ENCODE peak calls at places on chromosomes 3 and 15, in ten cellular contexts. S is body of pancreas, H is uterus, D is heart right ventricle, T is cardiac muscle cell, L is tibial artery, M is DND-41, U is pancreas, F is aorta, Y is OCI-LY7. X is an unnamed sample. For H3K4me1, the result is how much of the 10 kb centered on the place peaks cover.

GRCh38 chr3:51389423-51390183 is 1.5 kb upstream of the RBM15B start:
- DNase-seq in H (no peak), L (peak), U (peak), T (peak), D (peak), S (peak), F (peak), Y (peak), M (peak), X (peak)

GRCh38 chr3:87122766-87123165 is 104.3 kb upstream of the CHMP2B start:
- DNase-seq in D (no peak), T (no peak), F (no peak), S (no peak), Y (no peak), H (no peak), L (no peak), U (no peak), M (no peak), X (no peak)

GRCh38 chr15:31325432-31325975 is 1.1 kb upstream of the KLF13 start:
- DNase-seq in F (peak), Y (peak), H (peak), L (peak), T (peak), D (peak), U (peak), M (peak), S (peak), X (peak)

GRCh38 chr15:89775815-89776214 is 317 bp upstream of the MESP2 start:
- DNase-seq in H (no peak), F (no peak), T (no peak), D (no peak), M (no peak), U (peak), S (no peak), Y (no peak), L (no peak), X (no peak)

GRCh38 chr3:156471431-156471830 is 83.5 kb downstream of the SSR3 start:
- DNase-seq in D (no peak), Y (no peak), T (peak), H (no peak), S (no peak), U (no peak), L (no peak), F (no peak), M (no peak), X (no peak)

GRCh38 chr3:46293991-46294833 is 52.0 kb downstream of the CCR3 start:
- DNase-seq in T (no peak), S (no peak), U (no peak), Y (no peak), L (no peak), D (no peak), M (no peak), H (no peak), F (no peak), X (no peak)

GRCh38 chr3:58627580-58627894 is 39.0 kb downstream of the FAM3D start:
- DNase-seq in M (no peak), D (peak), F (no peak), Y (no peak), S (peak), T (peak), L (no peak), H (no peak), U (peak), X (peak)

GRCh38 chr3:151452346-151452745 is 8.5 kb downstream of the IGSF10 start:
- DNase-seq in S (no peak), U (no peak), Y (no peak), M (no peak), D (no peak), L (no peak), T (no peak), F (no peak), H (no peak), X (no peak)

GRCh38 chr3:31248619-31248992 is 284.1 kb upstream of the STT3B start:
- DNase-seq in M (no peak), Y (no peak), F (no peak), S (no peak), U (no peak), L (no peak), T (no peak), H (no peak), D (no peak), X (no peak)

GRCh38 chr3:51622868-51623267 is 48.2 kb upstream of the TEX264 start:
- DNase-seq in H (no peak), Y (no peak), T (no peak), D (no peak), M (no peak), F (no peak), U (no peak), L (no peak), S (peak), X (peak)

GRCh38 chr3:195893121-195893449 is 15.3 kb downstream of the TNK2 start:
- DNase-seq in F (peak), D (peak), Y (no peak), M (no peak), H (peak), T (no peak), L (peak), S (peak), U (peak), X (no peak)

GRCh38 chr3:47163023-47163989 is 607 bp downstream of the SETD2 start:
- DNase-seq in S (peak), M (peak), L (peak), F (peak), D (peak), Y (peak), H (peak), T (peak), U (peak), X (peak)

GRCh38 chr15:64521726-64522164 is 61.4 kb downstream of the ZNF609 start:
- DNase-seq in Y (no peak), M (no peak), H (no peak), S (peak), L (peak), T (peak), D (peak), F (no peak), U (peak), X (peak)

GRCh38 chr3:17431004-17431403 is 311.4 kb downstream of the TBC1D5 start:
- DNase-seq in M (no peak), T (peak), Y (peak), U (no peak), L (no peak), H (no peak), D (no peak), F (no peak), S (no peak), X (no peak)

GRCh38 chr15:52136471-52136993 is 24.0 kb upstream of the BCL2L10 start:
- DNase-seq in M (no peak), F (no peak), T (no peak), H (no peak), S (no peak), D (no peak), L (no peak), Y (no peak), U (no peak), X (no peak)

GRCh38 chr3:16372362-16373269 is 107.6 kb downstream of the OXNAD1 start:
- DNase-seq in H (peak), U (no peak), F (no peak), D (peak), L (no peak), Y (peak), T (no peak), S (no peak), M (no peak), X (no peak)

GRCh38 chr3:103181175-103181574 is 746.4 kb downstream of the ZPLD1 start:
- DNase-seq in H (no peak), M (no peak), F (no peak), L (no peak), Y (no peak), D (no peak), U (no peak), T (no peak), S (no peak), X (no peak)

GRCh38 chr15:39908186-39908585 is 11.9 kb downstream of the GPR176 start:
- DNase-seq in H (no peak), T (no peak), D (no peak), M (no peak), S (no peak), L (no peak), Y (no peak), U (no peak), F (no peak), X (no peak)

GRCh38 chr15:81085213-81085612 is 48.9 kb upstream of the CFAP161 start:
- DNase-seq in H (no peak), T (no peak), S (no peak), U (no peak), F (no peak), D (no peak), Y (no peak), L (no peak), M (no peak), X (no peak)

GRCh38 chr3:190718097-190718496 is 144.4 kb downstream of the GMNC start:
- DNase-seq in F (no peak), U (no peak), D (no peak), S (no peak), H (no peak), M (no peak), L (no peak), Y (no peak), T (no peak), X (peak)

GRCh38 chr3:190718691-190719090 is 143.8 kb downstream of the GMNC start:
- DNase-seq in Y (no peak), H (no peak), F (no peak), U (no peak), L (no peak), S (no peak), T (no peak), D (no peak), M (no peak), X (no peak)

GRCh38 chr3:190722181-190722905 is 140.2 kb downstream of the GMNC start:
- DNase-seq in Y (no peak), U (no peak), M (no peak), T (no peak), D (no peak), L (no peak), S (no peak), H (no peak), F (no peak), X (no peak)

GRCh38 chr3:190716961-190717360 is 145.5 kb downstream of the GMNC start:
- DNase-seq in L (no peak), U (no peak), H (no peak), F (no peak), S (no peak), D (no peak), Y (no peak), T (no peak), M (no peak), X (no peak)

DNA sequence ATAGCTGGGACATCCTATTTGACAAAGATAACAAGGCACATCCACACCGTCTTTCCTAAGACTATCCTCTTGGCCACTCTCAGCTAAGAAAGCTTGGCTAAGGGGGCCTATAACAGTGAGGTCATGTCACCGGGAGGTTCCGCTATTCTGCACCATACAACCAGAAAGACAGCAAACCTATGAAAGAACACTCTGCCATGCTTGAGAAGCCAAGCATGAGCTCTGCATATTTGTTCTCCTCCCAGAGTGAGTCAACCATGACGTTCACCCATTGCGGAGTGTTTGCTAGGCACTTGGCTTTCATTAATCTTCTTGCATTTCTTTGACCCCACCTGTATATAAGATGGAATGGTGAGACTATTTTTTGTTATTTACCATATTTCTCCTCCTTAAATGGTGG is 141.2 kb downstream of the GMNC start:
- DNase-seq in S (no peak), D (no peak), U (no peak), T (no peak), Y (peak), L (no peak), F (no peak), M (no peak), H (no peak), X (no peak)
- H3K27ac ChIP-seq in S (no peak), D (no peak), U (no peak), T (no peak), Y (peak), L (no peak), F (no peak), M (no peak), H (no peak), X (no peak)

DNA sequence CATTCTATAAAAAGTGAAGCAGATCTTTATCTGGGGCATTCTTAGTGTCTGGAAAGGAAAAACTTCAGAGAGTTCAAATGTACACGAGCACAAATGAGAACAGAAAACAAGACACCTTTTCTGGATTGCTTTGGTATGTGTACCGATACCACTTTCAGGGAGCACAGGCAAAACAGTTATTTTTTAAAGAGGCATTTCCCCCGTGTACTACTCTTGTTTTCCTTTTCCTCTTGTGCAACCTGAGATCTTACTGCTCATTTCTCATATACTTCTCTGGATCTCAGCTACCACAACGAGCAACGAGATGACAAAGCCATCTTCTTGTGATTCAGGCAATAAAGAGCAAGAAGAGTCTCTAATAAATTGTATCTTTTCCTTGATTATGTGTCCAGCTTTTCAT is 463.6 kb downstream of the SHQ1 start:
- DNase-seq in D (no peak), L (no peak), U (no peak), F (no peak), Y (no peak), S (no peak), H (no peak), M (no peak), T (no peak), X (no peak)
- H3K4me1 ChIP-seq in D (under half), L (under half), U (under half), F (under half), Y (under half), S (under half), H (under half), M (under half), T (under half), X (under half)

GRCh38 chr3:12750223-12750622 is 8.8 kb downstream of the TMEM40 start:
- DNase-seq in S (peak), U (peak), Y (peak), F (peak), L (no peak), M (no peak), D (peak), H (peak), T (peak), X (no peak)

GRCh38 chr3:12752803-12753202 is 6.3 kb downstream of the TMEM40 start:
- DNase-seq in S (no peak), D (no peak), L (no peak), M (no peak), H (no peak), T (no peak), Y (peak), F (peak), U (no peak), X (no peak)

GRCh38 chr3:12751548-12751947 is 7.5 kb downstream of the TMEM40 start:
- DNase-seq in D (no peak), Y (no peak), U (no peak), H (no peak), M (no peak), T (no peak), S (no peak), L (no peak), F (no peak), X (no peak)

GRCh38 chr3:12752111-12752510 is 6.9 kb downstream of the TMEM40 start:
- DNase-seq in M (no peak), S (no peak), Y (no peak), F (no peak), H (no peak), U (no peak), L (no peak), T (no peak), D (no peak), X (no peak)

GRCh38 chr3:12750658-12751071 is 8.4 kb downstream of the TMEM40 start:
- DNase-seq in L (peak), D (no peak), F (peak), Y (no peak), U (no peak), S (no peak), T (no peak), M (no peak), H (peak), X (no peak)
- H3K27ac ChIP-seq in L (peak), D (peak), F (peak), Y (peak), U (no peak), S (no peak), T (no peak), M (no peak), H (no peak), X (no peak)

DNA sequence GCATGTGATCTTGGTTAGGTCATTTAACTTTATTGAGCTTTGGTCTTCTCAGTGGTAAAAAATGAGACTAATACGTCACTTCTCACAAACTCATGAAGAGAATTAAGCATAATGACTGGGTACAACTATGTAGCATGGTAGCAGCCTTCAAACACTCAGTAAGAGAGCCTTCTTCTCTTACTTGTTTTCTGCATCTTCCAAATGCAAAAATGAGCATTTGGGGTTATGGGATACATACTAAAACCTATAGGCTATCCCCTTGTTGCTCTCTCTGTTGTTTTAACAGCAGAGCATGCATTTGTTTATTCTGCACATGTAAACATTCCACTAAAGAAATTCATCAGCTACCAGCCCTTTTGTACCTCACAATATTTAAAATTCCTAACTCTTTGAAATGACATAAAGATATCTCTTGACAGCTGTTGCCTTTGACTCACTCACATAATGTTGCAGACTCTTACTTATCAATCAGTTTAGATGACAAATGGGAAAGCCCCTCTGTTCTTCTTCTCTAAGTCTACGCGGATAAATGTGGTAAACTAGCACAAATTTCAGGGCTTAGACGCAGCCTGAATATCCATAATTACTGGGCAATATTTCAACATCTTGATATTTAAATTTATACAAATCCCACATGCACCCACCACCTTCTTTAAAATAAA is 327.3 kb upstream of the SATB1 start:
- DNase-seq in S (no peak), D (no peak), F (no peak), L (no peak), M (no peak), Y (no peak), T (no peak), H (no peak), U (no peak), X (no peak)
- H3K4me1 ChIP-seq in S (under half), D (under half), F (under half), L (under half), M (under half), Y (half or more), T (under half), H (under half), U (under half), X (under half)

DNA sequence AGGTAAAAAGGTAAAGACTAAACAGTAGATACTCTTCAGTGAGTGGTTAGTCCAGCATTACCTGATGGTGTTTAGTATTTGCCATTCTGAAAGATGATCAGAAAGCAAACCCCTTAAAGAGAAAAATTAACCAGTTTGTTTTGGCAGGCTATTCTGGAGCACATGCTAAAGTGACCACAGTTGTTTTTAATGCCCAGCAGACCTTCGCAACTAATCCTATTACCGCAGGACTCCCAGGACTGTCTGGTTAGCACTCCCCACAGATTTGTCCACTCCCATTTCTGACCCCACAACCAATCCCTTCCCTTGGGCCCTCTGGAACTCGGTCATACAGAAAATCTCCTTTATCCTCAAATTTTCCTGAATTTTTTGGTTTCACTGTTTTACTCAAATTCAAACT is 104.2 kb downstream of the RBMS3 start:
- DNase-seq in S (no peak), T (no peak), M (no peak), H (no peak), U (no peak), F (no peak), Y (no peak), L (no peak), D (no peak), X (no peak)
- H3K27ac ChIP-seq in S (no peak), T (no peak), M (no peak), H (peak), U (no peak), F (peak), Y (no peak), L (peak), D (peak), X (no peak)

DNA sequence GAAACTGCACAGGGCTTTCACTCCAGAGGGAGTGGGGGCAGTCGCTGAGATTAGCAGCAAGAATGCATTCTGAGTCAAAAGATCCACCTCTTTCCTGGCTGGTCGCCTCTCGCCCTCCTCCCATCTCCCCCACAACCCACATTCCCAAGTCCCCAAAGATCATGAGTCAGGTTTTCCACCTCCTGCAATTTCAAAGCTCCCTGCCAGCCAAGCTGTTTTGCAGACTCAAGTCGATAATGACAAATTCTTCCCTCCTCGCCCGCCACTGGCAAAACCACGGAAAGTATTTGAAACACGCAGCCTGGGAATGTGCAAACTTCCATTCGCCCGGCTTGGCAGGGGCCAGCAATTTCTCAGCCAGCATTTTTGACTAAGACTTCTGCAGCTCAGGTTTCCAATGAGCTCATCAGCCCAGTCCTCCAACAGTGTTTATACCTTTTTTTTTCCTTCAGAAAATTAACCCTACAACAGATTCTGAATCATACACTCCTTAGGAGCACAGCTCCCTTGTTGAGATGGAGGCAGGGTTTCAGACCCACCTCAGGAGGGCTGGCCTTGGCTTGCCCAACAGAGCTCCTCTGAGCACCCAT is 181.4 kb downstream of the SMAD6 start:
- DNase-seq in T (peak), U (peak), D (peak), M (no peak), H (peak), S (peak), F (peak), Y (no peak), L (peak), X (peak)
- H3K4me1 ChIP-seq in T (under half), U (under half), D (half or more), M (under half), H (under half), S (under half), F (under half), Y (under half), L (under half), X (under half)

DNA sequence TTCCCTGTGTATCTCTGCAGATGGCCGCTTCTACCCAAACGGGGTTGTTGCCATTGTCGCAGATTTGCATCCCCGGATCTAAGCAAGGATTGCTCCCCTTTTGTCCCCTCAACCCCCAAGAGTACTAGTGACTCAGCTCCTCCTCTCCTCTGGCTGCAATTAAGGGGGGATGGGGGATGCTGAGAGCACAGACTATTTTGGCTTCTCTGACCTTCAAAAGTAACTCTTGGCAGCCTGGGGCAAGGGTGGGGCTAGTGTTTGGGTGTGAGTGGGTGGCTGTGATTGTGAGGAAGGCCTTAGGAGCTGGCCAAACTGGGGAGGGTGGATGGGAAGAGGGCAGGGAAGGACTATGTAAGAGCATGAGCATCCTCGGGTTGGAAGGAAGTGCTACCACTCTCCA is 1.2 kb upstream of the MAP1A start:
- DNase-seq in Y (no peak), T (no peak), M (no peak), F (peak), D (peak), H (peak), L (peak), S (no peak), U (no peak), X (peak)
- H3K27ac ChIP-seq in Y (no peak), T (peak), M (peak), F (no peak), D (peak), H (peak), L (peak), S (no peak), U (no peak), X (peak)